ENCODE peak calls at places on chromosomes 12 and 14, in eight cellular contexts. J, N, H, A, L, X, K and E are unnamed samples.

GRCh38 chr12:68290126-68290525 is 36.7 kb upstream of the IL22 start:
- DNase-seq in X (peak; percentile 90), N (no peak), A (no peak), H (no peak), K (no peak), J (no peak), L (no peak), E (no peak)

GRCh38 chr12:60230103-60230502 is 634.3 kb downstream of the SLC16A7 start:
- DNase-seq in H (no peak), X (no peak), K (no peak), J (no peak), N (no peak), A (peak; percentile 23), L (no peak), E (no peak)

GRCh38 chr12:88509851-88510250 is 70.4 kb downstream of the KITLG start:
- DNase-seq in L (no peak), H (no peak), J (no peak), N (no peak), A (no peak), X (no peak), K (no peak), E (no peak)

GRCh38 chr12:126781593-126781992 is 1485.4 kb upstream of the TMEM132C start:
- DNase-seq in X (no peak), J (no peak), H (no peak), N (no peak), A (no peak), K (no peak), L (no peak), E (no peak)

GRCh38 chr12:63916561-63917476 is 72.3 kb downstream of the SRGAP1 start:
- DNase-seq in A (peak; percentile 65), K (no peak), J (no peak), N (peak; percentile 53), H (no peak), L (no peak), X (no peak), E (no peak)

GRCh38 chr14:101972126-101972785 is 7.9 kb downstream of the DYNC1H1 start:
- DNase-seq in A (peak; percentile 100), N (peak; percentile 99), K (no peak), X (no peak), J (peak; percentile 100), H (peak; percentile 78), L (no peak), E (no peak)

GRCh38 chr12:63226792-63227463 is 75.9 kb upstream of the AVPR1A start:
- DNase-seq in A (no peak), N (no peak), J (no peak), K (no peak), H (no peak), L (no peak), X (no peak), E (no peak)

GRCh38 chr14:77980475-77981321 is 180.8 kb downstream of the ADCK1 start:
- DNase-seq in K (peak; percentile 47), J (no peak), X (no peak), H (peak; percentile 19), L (no peak), N (no peak), A (peak; percentile 34), E (peak; percentile 57)

DNA sequence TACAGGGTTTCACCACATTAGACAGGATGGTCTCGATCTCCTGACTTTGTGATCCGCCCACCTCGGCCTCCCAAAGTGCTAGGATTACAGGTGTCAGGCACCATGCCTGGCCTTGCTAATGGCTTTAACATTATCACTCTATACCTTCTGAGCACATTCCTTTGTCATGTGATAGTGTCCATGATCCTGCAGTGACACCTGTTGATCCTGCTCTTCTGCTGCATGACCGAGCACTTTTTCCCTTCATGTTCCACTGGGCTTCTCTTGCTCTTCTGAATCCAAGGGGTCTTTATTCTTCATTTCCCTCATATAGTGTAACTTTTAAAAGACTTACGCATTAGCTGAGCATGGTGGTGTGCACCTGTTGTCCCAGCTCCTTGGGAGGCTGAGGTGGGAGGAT is 11.6 kb downstream of the ZNF268 start:
- DNase-seq in A (no peak), X (no peak), L (no peak), H (no peak), N (no peak), J (no peak), K (no peak), E (no peak)
- TF ChIP-seq CTCF in A (no peak), X (no peak), L (no peak), H (no peak), N (no peak), J (no peak), K (no peak), E (no peak)

GRCh38 chr14:54881235-54881760 is 21.3 kb downstream of the GCH1 start:
- DNase-seq in N (peak; percentile 82), K (no peak), A (peak; percentile 72), L (no peak), J (no peak), X (peak; percentile 80), H (no peak), E (no peak)
- TF ChIP-seq CTCF in N (peak; percentile 5), K (no peak), A (no peak), L (no peak), J (no peak), X (no peak), H (no peak), E (no peak)

DNA sequence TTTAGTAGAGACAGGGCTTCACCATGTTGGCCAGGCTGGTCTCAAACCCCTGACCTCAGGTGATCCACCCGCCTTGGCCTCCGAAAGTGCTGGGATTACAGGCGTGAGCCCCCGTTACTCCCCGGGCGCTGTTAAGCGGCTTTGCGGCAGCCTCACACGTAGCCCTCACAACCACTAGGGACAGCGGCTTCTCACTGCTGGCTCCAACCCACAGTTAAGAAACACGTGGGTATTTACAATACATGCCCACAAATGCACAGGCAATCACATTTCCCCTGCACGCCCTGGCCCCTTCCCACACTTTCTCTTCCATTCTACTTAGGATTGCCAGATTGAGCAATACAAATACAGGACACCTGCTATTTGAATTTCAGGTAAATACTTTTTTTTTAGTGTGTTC is 37.0 kb upstream of the EIF5 start:
- DNase-seq in L (peak; percentile 93), X (no peak), N (no peak), K (peak; percentile 44), A (no peak), J (no peak), H (no peak), E (no peak)
- TF ChIP-seq CTCF in L (peak; percentile 64), X (no peak), N (no peak), K (peak; percentile 32), A (no peak), J (no peak), H (no peak), E (peak; percentile 28)

GRCh38 chr12:57813971-57814771 is 4.4 kb downstream of the AVIL start:
- DNase-seq in L (no peak), K (no peak), H (peak; percentile 47), A (no peak), X (no peak), N (peak; percentile 91), J (no peak), E (no peak)
- TF ChIP-seq CTCF in L (no peak), K (no peak), H (no peak), A (no peak), X (no peak), N (peak; percentile 47), J (no peak), E (no peak)

DNA sequence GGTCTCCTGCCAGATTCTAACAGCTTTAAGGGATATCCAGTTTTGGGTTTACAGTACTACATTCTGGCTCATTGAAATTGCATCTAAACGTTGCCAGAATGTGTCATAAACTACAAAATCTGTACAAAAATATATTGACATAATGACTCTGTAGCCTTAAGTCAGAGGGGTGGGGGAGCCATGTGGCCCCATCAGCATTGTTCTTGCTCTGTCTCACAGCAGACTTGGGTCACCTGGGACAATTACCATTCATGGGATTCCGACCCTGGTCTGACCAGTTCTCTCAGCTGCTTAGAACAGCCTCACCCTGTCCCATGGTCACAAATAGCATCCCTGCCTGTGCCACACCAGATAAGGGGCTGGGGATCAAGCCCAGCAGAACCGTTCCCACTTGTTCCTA is 43.3 kb upstream of the MED13L start:
- DNase-seq in K (no peak), X (no peak), N (no peak), H (no peak), J (no peak), L (no peak), A (peak; percentile 46), E (no peak)
- TF ChIP-seq CTCF in K (no peak), X (no peak), N (no peak), H (no peak), J (no peak), L (no peak), A (no peak), E (no peak)